ENCODE peak calls at places on chromosomes 1 and 21, in nine cellular contexts. V is Calu3, Q is GM13977, R is Daoy, C is ELF-1, B is posterior cingulate gyrus, L is iPS-NIHi11, D is neuronal stem cell, K is tibial nerve. H is an unnamed sample.

GRCh38 chr1:232906441-232906840 is 44.0 kb upstream of the NTPCR start:
- DNase-seq in Q (no peak), C (no peak), D (no peak), R (no peak), K (no peak), L (no peak), V (no peak), B (no peak), H (no peak)

GRCh38 chr1:151825204-151825603 is 6.4 kb downstream of the RORC start:
- DNase-seq in B (no peak), K (no peak), C (no peak), D (no peak), R (no peak), Q (no peak), L (no peak), V (no peak), H (no peak)

GRCh38 chr21:31678478-31678877 is 19.0 kb downstream of the SOD1 start:
- DNase-seq in R (no peak), V (no peak), L (no peak), C (no peak), D (no peak), B (no peak), Q (no peak), K (no peak), H (no peak)

GRCh38 chr1:64691631-64692030 is 53.2 kb upstream of the RAVER2 start:
- DNase-seq in B (no peak), V (no peak), R (peak; percentile 53), K (no peak), Q (no peak), C (peak; percentile 6), D (no peak), L (no peak), H (no peak)

GRCh38 chr21:25371831-25372434 is 235.3 kb downstream of the MRPL39 start:
- DNase-seq in R (no peak), D (no peak), L (no peak), V (no peak), C (no peak), K (no peak), B (no peak), Q (no peak), H (no peak)

GRCh38 chr1:87718241-87718950 is 389.7 kb downstream of the LMO4 start:
- DNase-seq in V (no peak), K (no peak), C (no peak), Q (no peak), D (no peak), R (no peak), L (no peak), B (no peak), H (no peak)

GRCh38 chr1:198153103-198153502 is 3.7 kb upstream of the NEK7 start:
- DNase-seq in R (no peak), L (no peak), Q (no peak), K (peak; percentile 70), D (no peak), V (peak; percentile 45), C (no peak), B (no peak), H (no peak)

GRCh38 chr1:92907949-92908684 is 53.1 kb downstream of the DIPK1A start:
- DNase-seq in K (no peak), L (no peak), R (peak; percentile 54), Q (no peak), C (no peak), B (no peak), V (no peak), D (no peak), H (no peak)

GRCh38 chr1:203701606-203702005 is 63.4 kb upstream of the LAX1 start:
- DNase-seq in L (no peak), R (no peak), B (no peak), C (no peak), Q (no peak), D (no peak), K (no peak), V (no peak), H (no peak)

GRCh38 chr1:16146888-16147614 is 8.8 kb downstream of the EPHA2 start:
- DNase-seq in K (no peak), L (no peak), B (no peak), Q (no peak), V (no peak), R (peak; percentile 70), D (no peak), C (peak; percentile 73), H (no peak)

GRCh38 chr1:204915856-204916485 is 45.3 kb downstream of the NFASC start:
- DNase-seq in R (peak; percentile 46), Q (no peak), D (no peak), K (no peak), C (no peak), L (no peak), B (no peak), V (no peak), H (no peak)

GRCh38 chr1:39639333-39640130 is at the start of gene HEYL:
- DNase-seq in R (no peak), L (peak; percentile 91), C (peak; percentile 78), B (no peak), Q (peak; percentile 76), V (peak; percentile 69), D (peak; percentile 70), K (peak; percentile 32), H (peak; percentile 5)

GRCh38 chr1:89635825-89636815 is 3.2 kb downstream of the LRRC8C start:
- DNase-seq in L (no peak), Q (no peak), D (no peak), C (no peak), R (peak; percentile 52), K (no peak), V (no peak), B (no peak), H (no peak)

GRCh38 chr1:199242162-199242561 is 603.3 kb downstream of the PTPRC start:
- DNase-seq in B (no peak), V (peak; percentile 26), L (no peak), D (no peak), K (no peak), Q (no peak), R (no peak), C (no peak), H (no peak)

GRCh38 chr1:169460193-169460833 is 25.4 kb downstream of the SLC19A2 start:
- DNase-seq in Q (no peak), L (peak; percentile 15), K (no peak), R (no peak), V (peak; percentile 75), C (peak; percentile 58), D (no peak), B (no peak), H (no peak)

GRCh38 chr1:52204696-52205095 is 62.8 kb downstream of the ZFYVE9 start:
- DNase-seq in K (no peak), C (no peak), Q (peak; percentile 19), B (no peak), V (no peak), D (no peak), R (no peak), L (no peak), H (no peak)

GRCh38 chr1:41804176-41804575 is 114.5 kb downstream of the HIVEP3 start:
- DNase-seq in C (no peak), V (no peak), Q (no peak), L (no peak), K (no peak), B (no peak), R (no peak), D (no peak), H (no peak)

GRCh38 chr1:235100124-235100801 is 28.4 kb downstream of the TOMM20 start:
- DNase-seq in V (no peak), C (peak; percentile 72), R (no peak), Q (no peak), D (no peak), L (peak; percentile 53), B (no peak), K (peak; percentile 50), H (no peak)

GRCh38 chr1:183097438-183098051 is 74.3 kb downstream of the LAMC1 start:
- DNase-seq in C (no peak), Q (no peak), V (no peak), R (peak; percentile 11), L (no peak), K (no peak), B (no peak), D (no peak), H (no peak)

GRCh38 chr1:20153000-20153418 is 13.9 kb downstream of the PLA2G2F start:
- DNase-seq in B (peak; percentile 59), Q (no peak), C (peak; percentile 48), K (peak; percentile 56), D (no peak), L (peak; percentile 56), R (no peak), V (no peak), H (peak; percentile 30)

GRCh38 chr1:111045033-111045722 is 81.5 kb upstream of the LRIF1 start:
- DNase-seq in V (no peak), B (no peak), R (no peak), C (no peak), D (no peak), Q (peak; percentile 14), K (no peak), L (no peak), H (no peak)

GRCh38 chr1:204859885-204860284 is 10.8 kb upstream of the NFASC start:
- DNase-seq in D (no peak), C (no peak), B (no peak), Q (no peak), K (no peak), R (no peak), L (no peak), V (no peak), H (no peak)

GRCh38 chr21:44528634-44528995 is 11.4 kb downstream of the KRTAP10-1 start:
- DNase-seq in B (no peak), V (no peak), R (no peak), K (no peak), Q (no peak), D (no peak), L (no peak), C (no peak), H (no peak)

GRCh38 chr1:119379117-119379516 is 10.5 kb downstream of the HAO2 start:
- DNase-seq in Q (no peak), V (no peak), C (no peak), D (no peak), K (no peak), R (no peak), B (no peak), L (no peak), H (no peak)

GRCh38 chr1:13830616-13831280 is 130.8 kb downstream of the PRDM2 start:
- DNase-seq in C (no peak), R (no peak), D (no peak), V (no peak), L (no peak), K (no peak), Q (no peak), B (no peak), H (no peak)